ENCODE peak calls at places on chromosome 1, in nine cellular contexts. A is fibroblast of lung; I is aorta; P is testis; K is OCI-LY7; R is body of pancreas; W is cardiac muscle cell; M is CD8-positive, alpha-beta T cell; T is mesendoderm. S is an unnamed sample.
A peak's percentile ranks its signal among the peaks of the same experiment; 100 is the strongest.

GRCh38 chr1:201647722-201648065 is 108.8 kb downstream of the NAV1 start:
- DNase-seq in A (no peak), I (no peak), P (no peak), K (no peak), R (no peak), W (peak; percentile 22), M (no peak), T (no peak), S (no peak)

GRCh38 chr1:7301346-7301993 is 469.6 kb upstream of the VAMP3 start:
- DNase-seq in A (peak; percentile 61), I (no peak), P (no peak), K (no peak), R (no peak), W (no peak), M (no peak), T (no peak), S (no peak)

GRCh38 chr1:65146908-65147423 is 1.0 kb upstream of the AK4 start:
- DNase-seq in A (peak; percentile 32), I (no peak), P (no peak), K (no peak), R (no peak), W (no peak), M (no peak), T (peak; percentile 37), S (no peak)

GRCh38 chr1:174676856-174677255 is 229.1 kb downstream of the GPR52 start:
- DNase-seq in A (no peak), I (no peak), P (no peak), K (no peak), R (no peak), W (no peak), M (no peak), T (no peak), S (no peak)

GRCh38 chr1:226675720-226676357 is 63.2 kb downstream of the ITPKB start:
- DNase-seq in A (no peak), I (no peak), P (no peak), K (peak; percentile 63), R (no peak), W (no peak), M (no peak), T (no peak), S (no peak)

GRCh38 chr1:41239988-41240610 is 2.0 kb downstream of the SCMH1 start:
- DNase-seq in A (peak; percentile 64), I (no peak), P (no peak), K (peak; percentile 55), R (no peak), W (no peak), M (no peak), T (peak; percentile 28), S (no peak)

GRCh38 chr1:18100493-18101063 is 7.0 kb upstream of the IGSF21 start:
- DNase-seq in A (peak; percentile 27), I (no peak), P (peak; percentile 83), K (peak; percentile 58), R (peak; percentile 77), W (peak; percentile 74), M (peak; percentile 39), T (peak; percentile 80), S (peak; percentile 53)

GRCh38 chr1:14345925-14346550 is 252.4 kb upstream of the KAZN start:
- DNase-seq in A (peak; percentile 48), I (no peak), P (no peak), K (no peak), R (no peak), W (no peak), M (no peak), T (peak; percentile 83), S (no peak)

GRCh38 chr1:72435025-72435424 is 152.7 kb upstream of the NEGR1 start:
- DNase-seq in A (peak; percentile 68), I (no peak), P (no peak), K (no peak), R (no peak), W (no peak), M (no peak), T (no peak), S (no peak)

GRCh38 chr1:14914351-14914988 is 239.1 kb upstream of the TMEM51 start:
- DNase-seq in A (no peak), I (no peak), P (no peak), K (no peak), R (no peak), W (no peak), M (no peak), T (no peak), S (no peak)

GRCh38 chr1:97553975-97554374 is 366.9 kb downstream of the DPYD start:
- DNase-seq in A (no peak), I (no peak), P (no peak), K (no peak), R (no peak), W (no peak), M (no peak), T (no peak), S (no peak)

GRCh38 chr1:88774151-88774556 is 90.1 kb downstream of the PKN2 start:
- DNase-seq in A (peak; percentile 26), I (no peak), P (no peak), K (no peak), R (no peak), W (no peak), M (no peak), T (peak; percentile 92), S (no peak)

GRCh38 chr1:116764906-116765862 is 11.0 kb downstream of the CD2 start:
- DNase-seq in A (no peak), I (no peak), P (no peak), K (no peak), R (no peak), W (no peak), M (no peak), T (no peak), S (no peak)

GRCh38 chr1:152047607-152047953 is 10.8 kb upstream of the S100A11 start:
- DNase-seq in A (peak; percentile 88), I (peak; percentile 79), P (no peak), K (peak; percentile 6), R (peak; percentile 79), W (no peak), M (no peak), T (no peak), S (peak; percentile 85)

GRCh38 chr1:22671999-22672398 is 19.0 kb downstream of the C1QB start:
- DNase-seq in A (no peak), I (no peak), P (no peak), K (no peak), R (no peak), W (no peak), M (no peak), T (no peak), S (no peak)
- H3K4me1 ChIP-seq in A (no peaks in the 10 kb centered on the region), I (no peaks in the 10 kb centered on the region), P (no peaks in the 10 kb centered on the region), K (no peaks in the 10 kb centered on the region), R (no peaks in the 10 kb centered on the region), W (no peaks in the 10 kb centered on the region), M (no peaks in the 10 kb centered on the region), T (no peaks in the 10 kb centered on the region), S (no peaks in the 10 kb centered on the region)

DNA sequence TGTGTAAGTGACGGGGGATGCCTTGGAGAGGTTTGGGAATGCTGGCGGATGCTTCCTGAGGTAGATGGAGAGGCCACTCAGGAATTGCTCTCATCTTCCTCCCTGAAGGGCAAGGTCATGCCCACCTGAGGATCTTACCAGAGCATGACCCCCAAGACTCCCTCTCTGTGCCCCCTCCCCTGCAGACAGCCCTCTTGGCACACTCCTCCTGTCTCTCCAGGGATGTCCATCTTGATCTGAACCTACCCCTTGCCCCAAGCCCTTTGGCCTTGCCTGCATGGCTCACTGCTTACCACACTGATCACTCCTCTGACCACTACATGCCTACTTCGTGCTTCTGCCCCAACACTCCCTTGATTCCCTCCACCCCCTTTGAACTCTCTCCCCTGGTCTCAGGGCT is 17.9 kb upstream of the MPL start:
- DNase-seq in A (no peak), I (peak; percentile 17), P (no peak), K (no peak), R (no peak), W (no peak), M (no peak), T (no peak), S (no peak)
- H3K4me3 ChIP-seq in A (no peak overlapping the region), I (no peak overlapping the region), P (no peak overlapping the region), K (no peak overlapping the region), R (no peak overlapping the region), W (no peak overlapping the region), M (no peak overlapping the region), T (no peak overlapping the region), S (no peak overlapping the region)

DNA sequence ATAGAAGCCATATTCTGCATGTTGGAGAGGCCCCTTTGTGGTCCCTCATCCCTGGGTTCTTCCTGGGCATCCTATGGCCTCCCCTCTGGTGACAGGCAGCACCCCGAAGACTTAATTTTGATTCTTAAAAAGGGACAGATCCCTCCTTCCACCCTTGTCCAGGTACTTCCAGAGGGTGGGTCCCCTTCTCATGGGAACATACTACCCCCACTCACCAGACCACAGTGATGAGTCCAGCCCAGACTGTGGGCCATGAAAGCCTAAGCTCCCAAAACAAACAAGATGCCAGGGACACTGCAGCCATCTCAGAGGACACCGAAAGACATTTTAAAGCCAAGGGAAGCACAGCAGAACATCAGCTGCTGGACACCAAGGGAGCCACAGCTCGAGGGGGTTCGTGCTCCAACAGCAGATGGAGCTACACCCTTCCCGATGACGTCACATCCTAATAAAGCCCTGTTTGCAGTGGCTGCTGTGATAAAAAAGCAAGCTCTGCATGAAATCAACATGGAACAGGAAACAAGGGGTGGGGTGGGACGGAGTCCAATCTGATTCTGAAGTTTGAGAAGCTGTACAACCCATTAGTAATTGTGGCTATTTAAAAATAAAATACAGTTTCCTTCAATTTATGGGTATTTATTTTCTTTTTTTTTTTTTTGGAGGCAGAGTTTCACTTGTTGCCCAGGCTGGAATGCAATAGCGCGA is 32.4 kb downstream of the GNB1 start:
- DNase-seq in A (peak; percentile 82), I (peak; percentile 78), P (peak; percentile 81), K (no peak), R (peak; percentile 41), W (peak; percentile 38), M (peak; percentile 33), T (peak; percentile 87), S (peak; percentile 48)
- H3K4me1 ChIP-seq in A (peaks cover 13% of the 10 kb centered on the region), I (peaks cover 4% of the 10 kb centered on the region), P (peaks cover 41% of the 10 kb centered on the region), K (peaks cover 78% of the 10 kb centered on the region), R (peaks cover 38% of the 10 kb centered on the region), W (peaks cover 11% of the 10 kb centered on the region), M (peaks cover 62% of the 10 kb centered on the region), T (peaks cover 2% of the 10 kb centered on the region), S (peaks cover 33% of the 10 kb centered on the region)

DNA sequence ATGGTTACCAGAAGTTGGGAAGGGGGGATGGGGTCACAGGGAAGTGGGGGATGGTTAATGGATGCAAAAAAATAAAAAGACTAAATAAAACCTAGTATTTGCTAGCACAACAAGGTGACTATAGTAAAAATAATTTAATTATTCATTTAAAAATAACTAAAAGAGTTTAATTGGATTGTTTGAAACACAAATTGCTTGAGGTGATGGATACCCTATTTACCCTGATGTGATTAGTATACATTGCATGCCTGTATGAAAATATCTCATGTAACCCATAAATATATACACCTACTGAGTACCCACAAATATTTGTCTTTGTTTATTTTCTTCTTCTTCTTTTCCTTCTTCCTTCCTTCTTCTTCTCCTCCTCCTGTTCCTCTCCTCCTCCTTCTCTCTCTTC is 57.8 kb upstream of the MACF1 start:
- DNase-seq in A (no peak), I (no peak), P (no peak), K (no peak), R (no peak), W (no peak), M (no peak), T (no peak), S (no peak)
- H3K4me3 ChIP-seq in A (no peak overlapping the region), I (no peak overlapping the region), P (no peak overlapping the region), K (no peak overlapping the region), R (no peak overlapping the region), W (no peak overlapping the region), M (no peak overlapping the region), T (no peak overlapping the region), S (no peak overlapping the region)

GRCh38 chr1:155176544-155177071 is 3.0 kb downstream of the TRIM46 start:
- DNase-seq in A (peak; percentile 50), I (peak; percentile 95), P (peak; percentile 88), K (peak; percentile 83), R (peak; percentile 90), W (peak; percentile 74), M (peak; percentile 91), T (peak; percentile 59), S (peak; percentile 86)
- H3K4me1 ChIP-seq in A (peaks cover 8% of the 10 kb centered on the region), I (no peaks in the 10 kb centered on the region), P (peaks cover 9% of the 10 kb centered on the region), K (peaks cover 33% of the 10 kb centered on the region), R (peaks cover 19% of the 10 kb centered on the region), W (peaks cover 5% of the 10 kb centered on the region), M (peaks cover 45% of the 10 kb centered on the region), T (peaks cover 2% of the 10 kb centered on the region), S (peaks cover 12% of the 10 kb centered on the region)

GRCh38 chr1:160638540-160638857 is 8.3 kb downstream of the SLAMF1 start:
- DNase-seq in A (no peak), I (no peak), P (no peak), K (no peak), R (no peak), W (no peak), M (no peak), T (no peak), S (no peak)
- H3K4me3 ChIP-seq in A (no peak overlapping the region), I (no peak overlapping the region), P (no peak overlapping the region), K (no peak overlapping the region), R (no peak overlapping the region), W (no peak overlapping the region), M (peak overlapping the region; percentile 17), T (no peak overlapping the region), S (no peak overlapping the region)

S was measured in thyroid gland.